ENCODE peak calls at places on chromosome 5, in seven cellular contexts. One of them, this sample, is unnamed. For H3K4me1, the result is how much of the 10 kb centered on the place peaks cover.

GRCh38 chr5:1375871-1376850 is 31.3 kb upstream of the CLPTM1L start:
- DNase-seq in K562: no peak
- DNase-seq in breast epithelium: no peak
- DNase-seq in BE2C: no peak
- DNase-seq in ovary: no peak
- DNase-seq in left lung: peak
- DNase-seq in astrocyte: no peak
- DNase-seq in this sample: no peak

GRCh38 chr5:126129431-126129830 is 293.8 kb upstream of the GRAMD2B start:
- DNase-seq in K562: no peak
- DNase-seq in breast epithelium: no peak
- DNase-seq in BE2C: no peak
- DNase-seq in ovary: no peak
- DNase-seq in left lung: no peak
- DNase-seq in astrocyte: no peak
- DNase-seq in this sample: no peak

GRCh38 chr5:84433461-84433860 is 48.8 kb upstream of the EDIL3 start:
- DNase-seq in K562: no peak
- DNase-seq in breast epithelium: no peak
- DNase-seq in BE2C: no peak
- DNase-seq in ovary: no peak
- DNase-seq in left lung: no peak
- DNase-seq in astrocyte: peak
- DNase-seq in this sample: no peak

GRCh38 chr5:126171916-126172315 is 251.3 kb upstream of the GRAMD2B start:
- DNase-seq in K562: no peak
- DNase-seq in breast epithelium: no peak
- DNase-seq in BE2C: no peak
- DNase-seq in ovary: no peak
- DNase-seq in left lung: no peak
- DNase-seq in astrocyte: no peak
- DNase-seq in this sample: no peak

GRCh38 chr5:121315786-121316185 is 535.9 kb upstream of the FTMT start:
- DNase-seq in K562: no peak
- DNase-seq in breast epithelium: no peak
- DNase-seq in BE2C: no peak
- DNase-seq in ovary: no peak
- DNase-seq in left lung: no peak
- DNase-seq in astrocyte: no peak
- DNase-seq in this sample: no peak

GRCh38 chr5:133611357-133612020 is 852 bp downstream of the FSTL4 start:
- DNase-seq in K562: no peak
- DNase-seq in breast epithelium: no peak
- DNase-seq in BE2C: peak
- DNase-seq in ovary: no peak
- DNase-seq in left lung: no peak
- DNase-seq in astrocyte: no peak
- DNase-seq in this sample: peak

GRCh38 chr5:160310910-160311295 is 1.5 kb downstream of the CCNJL start:
- DNase-seq in K562: no peak
- DNase-seq in breast epithelium: no peak
- DNase-seq in BE2C: no peak
- DNase-seq in ovary: no peak
- DNase-seq in left lung: no peak
- DNase-seq in astrocyte: no peak
- DNase-seq in this sample: no peak

GRCh38 chr5:86795659-86796058 is 177.9 kb downstream of the COX7C start:
- DNase-seq in K562: no peak
- DNase-seq in breast epithelium: no peak
- DNase-seq in BE2C: no peak
- DNase-seq in ovary: no peak
- DNase-seq in left lung: no peak
- DNase-seq in astrocyte: no peak
- DNase-seq in this sample: no peak

GRCh38 chr5:181189962-181190710 is 14.9 kb downstream of the TRIM7 start:
- DNase-seq in K562: no peak
- DNase-seq in breast epithelium: no peak
- DNase-seq in BE2C: no peak
- DNase-seq in ovary: peak
- DNase-seq in left lung: no peak
- DNase-seq in astrocyte: no peak
- DNase-seq in this sample: peak

DNA sequence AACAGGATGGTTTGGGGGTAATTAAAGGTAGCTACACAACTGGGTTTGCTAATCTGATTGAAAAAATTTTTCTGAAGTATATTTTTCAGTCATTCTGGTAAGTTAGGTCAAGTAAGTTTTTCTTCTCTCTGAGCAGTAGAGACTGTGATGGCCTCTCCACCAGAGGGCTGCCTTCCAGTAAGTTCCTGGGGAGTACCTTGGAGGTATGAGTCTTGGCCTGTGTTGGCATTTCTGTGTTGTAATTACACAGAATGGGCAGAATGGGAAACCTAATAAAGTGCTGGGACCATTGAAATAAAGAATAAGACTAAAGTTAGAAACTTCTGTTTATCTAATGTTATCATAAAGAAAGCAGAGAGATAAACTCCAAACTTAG is 430.8 kb downstream of the ARHGEF28 start:
- DNase-seq in K562: no peak
- DNase-seq in breast epithelium: no peak
- DNase-seq in BE2C: no peak
- DNase-seq in ovary: no peak
- DNase-seq in left lung: no peak
- DNase-seq in astrocyte: peak
- DNase-seq in this sample: peak
- H3K4me1 ChIP-seq in K562: under half
- H3K4me1 ChIP-seq in breast epithelium: under half
- H3K4me1 ChIP-seq in BE2C: under half
- H3K4me1 ChIP-seq in ovary: under half
- H3K4me1 ChIP-seq in left lung: under half
- H3K4me1 ChIP-seq in astrocyte: under half
- H3K4me1 ChIP-seq in this sample: under half

GRCh38 chr5:20340123-20340522 is 352.1 kb upstream of the CDH18 start:
- DNase-seq in K562: no peak
- DNase-seq in breast epithelium: no peak
- DNase-seq in BE2C: no peak
- DNase-seq in ovary: no peak
- DNase-seq in left lung: no peak
- DNase-seq in astrocyte: no peak
- DNase-seq in this sample: no peak

GRCh38 chr5:20331826-20332225 is 343.8 kb upstream of the CDH18 start:
- DNase-seq in K562: no peak
- DNase-seq in breast epithelium: no peak
- DNase-seq in BE2C: no peak
- DNase-seq in ovary: no peak
- DNase-seq in left lung: no peak
- DNase-seq in astrocyte: no peak
- DNase-seq in this sample: no peak

DNA sequence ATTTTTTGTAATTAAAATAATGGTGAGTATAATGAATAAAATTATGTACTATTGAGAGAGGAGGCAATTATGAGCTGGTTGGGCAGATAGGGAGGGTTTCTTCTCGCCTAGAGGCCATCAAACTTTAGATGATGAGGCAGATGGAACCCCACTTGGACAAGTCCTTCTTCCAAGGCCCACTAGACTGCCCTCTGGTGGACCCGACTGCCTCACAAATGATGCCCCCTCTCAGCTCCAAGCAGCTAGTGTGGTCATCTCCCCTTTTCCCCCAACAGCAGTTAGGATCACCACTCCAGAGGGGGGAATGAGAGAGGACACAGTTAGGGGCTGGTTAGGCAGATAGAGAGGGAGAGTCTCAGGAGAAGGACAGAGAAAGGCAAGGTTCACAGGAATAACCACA is 348.0 kb upstream of the CDH18 start:
- DNase-seq in K562: no peak
- DNase-seq in breast epithelium: no peak
- DNase-seq in BE2C: peak
- DNase-seq in ovary: no peak
- DNase-seq in left lung: no peak
- DNase-seq in astrocyte: no peak
- DNase-seq in this sample: no peak
- TF ChIP-seq CTCF in K562: no peak
- TF ChIP-seq CTCF in breast epithelium: no peak
- TF ChIP-seq CTCF in BE2C: peak
- TF ChIP-seq CTCF in ovary: no peak
- TF ChIP-seq CTCF in left lung: no peak
- TF ChIP-seq CTCF in astrocyte: no peak
- TF ChIP-seq CTCF in this sample: no peak

DNA sequence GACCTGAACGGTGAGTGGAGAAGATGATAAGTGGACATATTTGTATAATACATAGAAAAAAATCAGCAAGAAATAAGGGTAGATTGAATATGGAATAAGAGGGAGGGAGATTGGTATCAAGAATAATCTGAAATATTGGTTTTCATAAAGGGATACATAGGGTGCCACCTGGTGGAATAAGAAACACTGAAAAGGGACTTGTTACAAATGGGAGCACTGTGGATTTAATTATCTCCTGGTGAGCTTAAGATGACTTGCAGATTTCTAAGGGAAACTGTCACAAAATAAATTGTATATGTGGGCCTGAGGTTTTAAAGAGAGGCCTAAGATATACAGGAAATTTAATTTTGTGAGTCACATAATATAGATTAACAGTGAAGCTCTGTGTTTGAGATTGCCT is 1403.5 kb upstream of the CDH18 start:
- DNase-seq in K562: no peak
- DNase-seq in breast epithelium: no peak
- DNase-seq in BE2C: peak
- DNase-seq in ovary: no peak
- DNase-seq in left lung: no peak
- DNase-seq in astrocyte: no peak
- DNase-seq in this sample: no peak
- H3K4me3 ChIP-seq in K562: no peak
- H3K4me3 ChIP-seq in breast epithelium: no peak
- H3K4me3 ChIP-seq in BE2C: no peak
- H3K4me3 ChIP-seq in ovary: no peak
- H3K4me3 ChIP-seq in left lung: no peak
- H3K4me3 ChIP-seq in astrocyte: no peak
- H3K4me3 ChIP-seq in this sample: no peak

GRCh38 chr5:151004499-151004898 is 15.9 kb upstream of the GPX3 start:
- DNase-seq in K562: no peak
- DNase-seq in breast epithelium: no peak
- DNase-seq in BE2C: no peak
- DNase-seq in ovary: no peak
- DNase-seq in left lung: no peak
- DNase-seq in astrocyte: no peak
- DNase-seq in this sample: no peak

GRCh38 chr5:151005975-151006576 is 14.3 kb upstream of the GPX3 start:
- DNase-seq in K562: no peak
- DNase-seq in breast epithelium: peak
- DNase-seq in BE2C: no peak
- DNase-seq in ovary: peak
- DNase-seq in left lung: peak
- DNase-seq in astrocyte: no peak
- DNase-seq in this sample: peak

GRCh38 chr5:151003503-151003860 is 16.9 kb upstream of the GPX3 start:
- DNase-seq in K562: no peak
- DNase-seq in breast epithelium: no peak
- DNase-seq in BE2C: no peak
- DNase-seq in ovary: no peak
- DNase-seq in left lung: no peak
- DNase-seq in astrocyte: no peak
- DNase-seq in this sample: no peak

GRCh38 chr5:151006704-151007334 is 13.6 kb upstream of the GPX3 start:
- DNase-seq in K562: no peak
- DNase-seq in breast epithelium: no peak
- DNase-seq in BE2C: no peak
- DNase-seq in ovary: peak
- DNase-seq in left lung: no peak
- DNase-seq in astrocyte: no peak
- DNase-seq in this sample: no peak

GRCh38 chr5:151005187-151005974 is 15.0 kb upstream of the GPX3 start:
- DNase-seq in K562: no peak
- DNase-seq in breast epithelium: no peak
- DNase-seq in BE2C: no peak
- DNase-seq in ovary: peak
- DNase-seq in left lung: no peak
- DNase-seq in astrocyte: no peak
- DNase-seq in this sample: peak
- H3K4me1 ChIP-seq in K562: under half
- H3K4me1 ChIP-seq in breast epithelium: under half
- H3K4me1 ChIP-seq in BE2C: under half
- H3K4me1 ChIP-seq in ovary: under half
- H3K4me1 ChIP-seq in left lung: under half
- H3K4me1 ChIP-seq in astrocyte: under half
- H3K4me1 ChIP-seq in this sample: under half

DNA sequence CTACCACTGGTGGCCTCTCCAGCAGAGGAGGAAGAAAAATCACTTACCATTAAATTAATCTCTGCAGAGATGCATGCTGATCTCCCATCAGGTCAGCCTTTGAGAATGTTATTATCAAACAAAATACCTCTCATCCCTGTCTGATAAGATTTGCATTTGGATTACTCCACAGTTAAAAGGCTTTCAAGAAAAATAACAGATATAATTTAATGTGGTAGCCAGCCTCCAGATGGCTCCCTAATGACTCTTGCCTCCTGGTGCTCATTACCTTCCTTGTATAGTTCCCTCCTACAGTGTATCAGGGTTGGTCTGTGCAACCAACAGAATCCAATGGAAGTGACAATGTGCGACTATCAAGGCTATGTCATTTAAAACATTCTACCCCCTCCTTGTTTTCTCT is 63.6 kb upstream of the TNPO1 start:
- DNase-seq in K562: no peak
- DNase-seq in breast epithelium: no peak
- DNase-seq in BE2C: peak
- DNase-seq in ovary: no peak
- DNase-seq in left lung: no peak
- DNase-seq in astrocyte: no peak
- DNase-seq in this sample: no peak
- TF ChIP-seq CTCF in K562: no peak
- TF ChIP-seq CTCF in breast epithelium: no peak
- TF ChIP-seq CTCF in BE2C: peak
- TF ChIP-seq CTCF in ovary: no peak
- TF ChIP-seq CTCF in left lung: no peak
- TF ChIP-seq CTCF in astrocyte: no peak
- TF ChIP-seq CTCF in this sample: no peak

GRCh38 chr5:145931718-145932117 is 4.7 kb upstream of the SH3RF2 start:
- DNase-seq in K562: no peak
- DNase-seq in breast epithelium: no peak
- DNase-seq in BE2C: no peak
- DNase-seq in ovary: no peak
- DNase-seq in left lung: no peak
- DNase-seq in astrocyte: peak
- DNase-seq in this sample: no peak
- H3K4me3 ChIP-seq in K562: no peak
- H3K4me3 ChIP-seq in breast epithelium: no peak
- H3K4me3 ChIP-seq in BE2C: no peak
- H3K4me3 ChIP-seq in ovary: no peak
- H3K4me3 ChIP-seq in left lung: no peak
- H3K4me3 ChIP-seq in astrocyte: no peak
- H3K4me3 ChIP-seq in this sample: no peak

DNA sequence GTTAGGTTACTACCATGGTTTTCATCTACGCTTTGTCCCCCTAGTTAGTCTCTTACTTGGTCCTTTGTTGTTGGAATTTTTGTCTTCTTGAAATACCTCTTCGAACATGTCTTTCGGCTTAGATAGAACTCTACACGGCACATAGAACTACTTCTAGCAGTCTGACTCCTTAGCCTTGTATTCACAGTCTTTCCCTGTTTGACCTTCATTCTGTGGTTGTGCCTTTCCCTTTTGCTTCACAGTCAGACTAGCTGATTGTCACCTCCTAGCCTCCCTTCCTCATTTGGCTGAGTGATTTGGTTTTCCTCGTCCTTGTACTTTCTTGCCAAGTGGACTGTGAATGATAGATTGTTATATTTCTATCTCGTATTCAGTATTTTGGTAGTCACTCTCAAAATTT is 10.7 kb downstream of the SMAD5 start:
- DNase-seq in K562: no peak
- DNase-seq in breast epithelium: no peak
- DNase-seq in BE2C: no peak
- DNase-seq in ovary: no peak
- DNase-seq in left lung: no peak
- DNase-seq in astrocyte: no peak
- DNase-seq in this sample: no peak
- H3K4me1 ChIP-seq in K562: under half
- H3K4me1 ChIP-seq in breast epithelium: under half
- H3K4me1 ChIP-seq in BE2C: under half
- H3K4me1 ChIP-seq in ovary: under half
- H3K4me1 ChIP-seq in left lung: under half
- H3K4me1 ChIP-seq in astrocyte: under half
- H3K4me1 ChIP-seq in this sample: under half

This sample was measured in testis.